ENCODE peak calls at places on chromosomes 2 and 18, in four cellular contexts. One of them, this sample, is unnamed.

GRCh38 chr2:26968001-26968400 is 2.4 kb upstream of the MAPRE3 start:
- DNase-seq in mesenchymal stem cell: no peak
- DNase-seq in pons: no peak
- DNase-seq in A549: no peak
- DNase-seq in this sample: no peak

GRCh38 chr2:225282858-225283693 is 116.4 kb upstream of the NYAP2 start:
- DNase-seq in A549: peak; percentile 24
- DNase-seq in mesenchymal stem cell: peak; percentile 34
- DNase-seq in pons: peak; percentile 6
- DNase-seq in this sample: peak; percentile 13

GRCh38 chr2:221443631-221444030 is 128.5 kb downstream of the EPHA4 start:
- DNase-seq in pons: no peak
- DNase-seq in mesenchymal stem cell: no peak
- DNase-seq in A549: no peak
- DNase-seq in this sample: peak; percentile 37

GRCh38 chr2:231640646-231641111 is 48.0 kb downstream of the TEX44 start:
- DNase-seq in A549: peak; percentile 82
- DNase-seq in mesenchymal stem cell: peak; percentile 58
- DNase-seq in pons: no peak
- DNase-seq in this sample: peak; percentile 30

GRCh38 chr2:111168528-111168929 is 47.8 kb downstream of the BCL2L11 start:
- DNase-seq in A549: peak; percentile 68
- DNase-seq in pons: no peak
- DNase-seq in mesenchymal stem cell: peak; percentile 68
- DNase-seq in this sample: peak; percentile 73

GRCh38 chr18:54626779-54627178 is 35.7 kb downstream of the DYNAP start:
- DNase-seq in pons: no peak
- DNase-seq in A549: no peak
- DNase-seq in mesenchymal stem cell: no peak
- DNase-seq in this sample: no peak

GRCh38 chr2:138550172-138550571 is 48.6 kb downstream of the SPOPL start:
- DNase-seq in A549: no peak
- DNase-seq in mesenchymal stem cell: no peak
- DNase-seq in pons: no peak
- DNase-seq in this sample: no peak

GRCh38 chr2:67669796-67670195 is 272.7 kb downstream of the ETAA1 start:
- DNase-seq in A549: no peak
- DNase-seq in pons: no peak
- DNase-seq in mesenchymal stem cell: no peak
- DNase-seq in this sample: peak; percentile 12

GRCh38 chr2:110848519-110848918 is 116.1 kb downstream of the ACOXL start:
- DNase-seq in A549: no peak
- DNase-seq in pons: no peak
- DNase-seq in mesenchymal stem cell: no peak
- DNase-seq in this sample: no peak

GRCh38 chr2:238636269-238637073 is 209.7 kb downstream of the ASB1 start:
- DNase-seq in pons: no peak
- DNase-seq in A549: no peak
- DNase-seq in mesenchymal stem cell: peak; percentile 46
- DNase-seq in this sample: peak; percentile 87

GRCh38 chr2:11835403-11835802 is 89.0 kb downstream of the LPIN1 start:
- DNase-seq in A549: no peak
- DNase-seq in pons: no peak
- DNase-seq in mesenchymal stem cell: peak; percentile 24
- DNase-seq in this sample: no peak

GRCh38 chr18:53380063-53380639 is 844.3 kb downstream of the MBD2 start:
- DNase-seq in A549: peak; percentile 44
- DNase-seq in pons: peak; percentile 80
- DNase-seq in mesenchymal stem cell: peak; percentile 28
- DNase-seq in this sample: peak; percentile 12

GRCh38 chr2:57497489-57498096 is 549.0 kb upstream of the VRK2 start:
- DNase-seq in pons: peak; percentile 72
- DNase-seq in A549: peak; percentile 64
- DNase-seq in mesenchymal stem cell: peak; percentile 61
- DNase-seq in this sample: peak; percentile 64